ENCODE peak calls at places on chromosomes 7 and 10, in nine cellular contexts. O is fibroblast of lung, W is AG10803, H is epithelial cell of esophagus, V is colonic mucosa, G is GM12865, S is NB4, B is fibroblast of mammary gland, A is OCI-LY7. N is an unnamed sample.

GRCh38 chr7:92834661-92835139 is 1.7 kb downstream of the CDK6 start:
- DNase-seq in O (no peak), W (no peak), H (peak), V (peak), G (peak), S (peak), B (no peak), A (no peak), N (peak)

GRCh38 chr7:151624246-151624928 is 104.7 kb upstream of the RHEB start:
- DNase-seq in O (no peak), W (no peak), H (no peak), V (no peak), G (no peak), S (no peak), B (no peak), A (no peak), N (no peak)

GRCh38 chr7:159107052-159107892 is 37.4 kb downstream of the VIPR2 start:
- DNase-seq in O (no peak), W (no peak), H (no peak), V (no peak), G (no peak), S (no peak), B (no peak), A (no peak), N (no peak)

GRCh38 chr7:40156988-40157387 is 22.2 kb downstream of the SUGCT start:
- DNase-seq in O (no peak), W (no peak), H (no peak), V (peak), G (no peak), S (no peak), B (no peak), A (no peak), N (no peak)

GRCh38 chr10:32153931-32154330 is 97.7 kb upstream of the KIF5B start:
- DNase-seq in O (no peak), W (peak), H (peak), V (no peak), G (no peak), S (no peak), B (peak), A (no peak), N (no peak)

GRCh38 chr10:18233775-18234174 is 93.6 kb downstream of the CACNB2 start:
- DNase-seq in O (no peak), W (no peak), H (peak), V (no peak), G (peak), S (peak), B (no peak), A (no peak), N (no peak)

GRCh38 chr7:44101966-44102845 is 1.9 kb upstream of the AEBP1 start:
- DNase-seq in O (peak), W (peak), H (peak), V (no peak), G (no peak), S (no peak), B (peak), A (no peak), N (no peak)

GRCh38 chr7:79735012-79735411 is 281.5 kb upstream of the MAGI2 start:
- DNase-seq in O (no peak), W (no peak), H (no peak), V (no peak), G (no peak), S (no peak), B (no peak), A (no peak), N (no peak)

GRCh38 chr7:115086146-115086841 is 164.4 kb downstream of the MDFIC start:
- DNase-seq in O (no peak), W (no peak), H (no peak), V (no peak), G (no peak), S (no peak), B (no peak), A (no peak), N (no peak)

GRCh38 chr10:6591668-6592067 is 11.6 kb upstream of the PRKCQ start:
- DNase-seq in O (no peak), W (no peak), H (no peak), V (no peak), G (no peak), S (no peak), B (no peak), A (no peak), N (no peak)

GRCh38 chr10:90857635-90858488 is at the start of gene HTR7:
- DNase-seq in O (peak), W (peak), H (peak), V (peak), G (peak), S (peak), B (peak), A (peak), N (peak)

GRCh38 chr7:113379746-113380145 is 261.4 kb upstream of the SMIM30 start:
- DNase-seq in O (no peak), W (no peak), H (no peak), V (no peak), G (no peak), S (no peak), B (no peak), A (no peak), N (no peak)

GRCh38 chr7:30093351-30094019 is 41.3 kb upstream of the MTURN start:
- DNase-seq in O (peak), W (no peak), H (no peak), V (no peak), G (no peak), S (no peak), B (peak), A (no peak), N (no peak)

GRCh38 chr7:141522657-141523342 is 28.4 kb upstream of the AGK start:
- DNase-seq in O (no peak), W (no peak), H (no peak), V (no peak), G (peak), S (no peak), B (no peak), A (no peak), N (no peak)

GRCh38 chr7:55108401-55108800 is 89.6 kb downstream of the EGFR start:
- DNase-seq in O (no peak), W (peak), H (no peak), V (no peak), G (no peak), S (no peak), B (no peak), A (no peak), N (no peak)

GRCh38 chr10:36349445-36350063 is 707.5 kb upstream of the FZD8 start:
- DNase-seq in O (peak), W (peak), H (peak), V (no peak), G (no peak), S (no peak), B (peak), A (no peak), N (no peak)

GRCh38 chr10:132924046-132924952 is 18.1 kb downstream of the CFAP46 start:
- DNase-seq in O (no peak), W (no peak), H (no peak), V (no peak), G (no peak), S (no peak), B (no peak), A (no peak), N (no peak)

GRCh38 chr7:27249724-27250636 is 7.4 kb downstream of the EVX1 start:
- DNase-seq in O (no peak), W (no peak), H (no peak), V (no peak), G (no peak), S (no peak), B (no peak), A (no peak), N (peak)

GRCh38 chr7:151552352-151553028 is 32.8 kb upstream of the RHEB start:
- DNase-seq in O (no peak), W (no peak), H (peak), V (peak), G (no peak), S (no peak), B (no peak), A (no peak), N (no peak)

GRCh38 chr10:63140077-63140476 is 6.9 kb downstream of the NRBF2 start:
- DNase-seq in O (no peak), W (no peak), H (peak), V (no peak), G (no peak), S (no peak), B (no peak), A (no peak), N (no peak)

GRCh38 chr10:99730026-99730425 is 1.9 kb downstream of the COX15 start:
- DNase-seq in O (peak), W (no peak), H (peak), V (no peak), G (no peak), S (no peak), B (peak), A (no peak), N (no peak)

GRCh38 chr10:99731296-99732032 is 463 bp downstream of the COX15 start:
- DNase-seq in O (no peak), W (no peak), H (no peak), V (no peak), G (no peak), S (peak), B (no peak), A (no peak), N (no peak)

GRCh38 chr10:99732033-99732912 is at the start of the genes COX15 and CUTC:
- DNase-seq in O (peak), W (peak), H (peak), V (peak), G (peak), S (peak), B (peak), A (peak), N (peak)

DNA sequence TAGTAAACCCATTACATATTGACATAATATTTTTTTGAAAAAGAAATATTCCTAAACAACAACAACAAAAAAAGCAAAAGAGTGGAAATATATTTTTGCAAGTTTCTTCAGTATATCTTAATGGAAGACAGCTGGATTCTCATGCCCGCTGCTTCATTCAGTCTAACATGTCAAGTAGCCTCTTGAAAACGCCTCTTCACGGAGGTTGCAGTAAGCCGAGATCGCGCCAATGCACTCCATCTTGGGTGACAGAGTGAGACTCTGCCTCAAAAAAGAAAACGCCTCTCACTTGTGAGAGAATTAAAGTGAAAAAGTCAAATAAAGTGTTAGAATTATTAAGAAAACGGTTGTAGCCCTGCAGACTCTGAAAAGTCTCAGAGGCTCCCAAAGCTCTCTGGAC is 1.3 kb downstream of the CUTC start:
- DNase-seq in O (peak), W (peak), H (peak), V (no peak), G (peak), S (peak), B (peak), A (no peak), N (no peak)
- TF ChIP-seq CTCF in O (no peak), W (no peak), H (no peak), V (no peak), G (no peak), S (no peak), B (no peak), A (no peak), N (no peak)

DNA sequence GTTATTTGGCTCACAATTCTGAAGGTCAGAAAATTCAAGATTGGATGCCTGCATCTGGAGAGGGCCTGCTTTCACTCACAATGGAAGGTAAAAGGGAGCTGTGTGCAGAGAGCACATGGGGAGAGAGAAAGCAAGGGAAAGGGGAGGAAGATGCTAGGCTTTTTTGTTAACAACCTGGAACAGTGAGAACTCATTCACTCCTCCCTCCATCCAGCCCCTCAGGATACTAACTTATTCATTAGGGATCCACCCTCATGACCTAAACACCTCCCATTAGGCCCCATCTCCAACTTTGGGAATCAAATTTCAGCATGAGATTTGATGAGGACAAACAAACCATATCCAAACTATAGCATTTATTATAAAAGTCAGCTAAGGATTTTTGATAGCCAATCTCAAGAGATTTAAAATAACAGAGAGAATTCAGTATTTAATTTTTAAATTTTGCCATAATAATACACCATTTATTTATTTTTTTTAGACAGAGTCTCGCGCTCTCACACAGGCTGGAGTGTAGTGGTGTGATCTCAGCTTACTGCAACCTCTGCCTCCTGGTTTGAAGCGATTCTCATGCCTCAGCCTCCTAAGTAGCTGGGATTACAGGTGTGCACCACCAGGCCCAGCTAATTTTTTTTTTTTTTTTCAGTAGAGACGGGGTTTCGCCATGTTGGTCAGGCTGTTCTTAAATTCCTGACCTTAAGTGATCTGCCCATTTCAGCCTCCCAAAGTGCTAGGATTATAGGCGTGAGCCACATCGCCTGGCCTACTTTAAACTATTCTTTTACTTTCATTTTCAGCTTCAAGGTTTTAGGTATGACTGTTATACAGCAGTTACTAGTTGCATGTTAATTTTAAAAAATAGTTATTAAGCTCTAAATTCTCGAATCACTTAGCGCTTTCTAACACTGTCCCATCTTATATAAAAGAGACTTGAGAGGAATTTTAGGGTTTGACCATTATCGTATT is 20.3 kb upstream of the ETV1 start:
- DNase-seq in O (no peak), W (no peak), H (no peak), V (no peak), G (peak), S (no peak), B (no peak), A (no peak), N (no peak)
- TF ChIP-seq CTCF in O (no peak), W (no peak), H (no peak), V (no peak), G (no peak), S (no peak), B (no peak), A (no peak), N (no peak)

GRCh38 chr7:127254163-127254684 is 1.5 kb upstream of the GRM8 start:
- DNase-seq in O (no peak), W (no peak), H (no peak), V (no peak), G (no peak), S (no peak), B (no peak), A (no peak), N (no peak)
- TF ChIP-seq CTCF in O (no peak), W (no peak), H (no peak), V (peak), G (no peak), S (no peak), B (no peak), A (peak), N (no peak)

DNA sequence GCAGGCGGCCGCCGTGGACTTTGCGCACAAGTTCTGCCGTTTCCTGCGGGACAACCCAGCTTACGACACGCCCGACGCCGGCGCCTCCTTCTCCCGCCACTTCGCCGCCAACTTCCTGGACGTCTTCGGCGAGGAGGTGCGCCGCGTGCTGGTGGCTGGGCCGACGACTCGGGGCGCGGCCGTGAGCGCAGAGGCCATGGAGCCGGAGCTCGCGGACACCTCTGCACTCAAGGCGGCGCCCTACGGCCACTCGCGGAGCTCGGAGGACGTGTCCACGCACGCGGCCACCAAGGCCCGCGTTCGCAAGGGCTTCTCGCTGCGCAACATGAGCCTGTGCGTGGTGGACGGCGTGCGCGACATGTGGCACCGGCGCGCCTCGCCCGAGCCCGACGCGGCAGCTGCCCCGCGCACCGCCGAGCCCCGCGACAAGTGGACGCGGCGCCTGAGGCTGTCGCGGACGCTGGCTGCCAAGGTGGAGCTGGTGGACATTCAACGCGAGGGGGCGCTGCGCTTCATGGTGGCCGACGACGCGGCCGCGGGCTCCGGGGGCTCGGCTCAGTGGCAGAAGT is 14.1 kb downstream of the SH2B2 start:
- DNase-seq in O (no peak), W (no peak), H (no peak), V (no peak), G (peak), S (no peak), B (no peak), A (no peak), N (no peak)
- TF ChIP-seq CTCF in O (peak), W (no peak), H (no peak), V (no peak), G (no peak), S (no peak), B (no peak), A (no peak), N (no peak)

GRCh38 chr7:148944935-148945934 is 61.1 kb upstream of the EZH2 start:
- DNase-seq in O (peak), W (peak), H (peak), V (no peak), G (no peak), S (no peak), B (peak), A (no peak), N (no peak)
- TF ChIP-seq CTCF in O (no peak), W (no peak), H (no peak), V (no peak), G (no peak), S (no peak), B (no peak), A (no peak), N (no peak)

DNA sequence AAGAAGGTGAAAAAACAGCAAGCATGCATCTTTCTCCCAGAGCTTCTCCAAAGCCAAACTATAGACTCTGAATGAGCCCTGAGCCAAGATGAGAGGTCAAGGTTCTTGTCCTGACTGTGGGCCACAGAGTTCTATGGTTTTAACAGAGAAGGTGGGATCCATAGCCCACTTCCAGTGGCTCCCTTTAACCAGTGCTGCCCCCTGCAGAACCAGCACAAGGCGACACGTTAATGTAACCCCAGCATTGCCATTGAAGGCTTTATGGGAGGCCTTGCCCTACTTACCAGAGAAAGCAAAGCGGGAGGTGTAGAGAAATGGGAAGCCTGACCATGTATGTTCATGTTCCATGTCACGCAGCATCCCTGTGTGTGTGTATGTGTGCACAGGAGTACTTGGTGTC is 243.6 kb downstream of the PRPF18 start:
- DNase-seq in O (no peak), W (no peak), H (no peak), V (no peak), G (no peak), S (no peak), B (no peak), A (peak), N (no peak)
- TF ChIP-seq CTCF in O (peak), W (no peak), H (no peak), V (no peak), G (no peak), S (no peak), B (no peak), A (peak), N (peak)

GRCh38 chr7:140078392-140078791 is 15.6 kb upstream of the PARP12 start:
- DNase-seq in O (no peak), W (no peak), H (no peak), V (no peak), G (no peak), S (peak), B (no peak), A (no peak), N (no peak)

GRCh38 chr7:140080919-140081318 is 18.2 kb upstream of the PARP12 start:
- DNase-seq in O (no peak), W (no peak), H (peak), V (no peak), G (no peak), S (no peak), B (no peak), A (no peak), N (no peak)

GRCh38 chr7:140082770-140083169 is 20.0 kb upstream of the PARP12 start:
- DNase-seq in O (no peak), W (no peak), H (no peak), V (no peak), G (no peak), S (peak), B (no peak), A (no peak), N (no peak)

GRCh38 chr7:140081774-140082425 is 19.1 kb upstream of the PARP12 start:
- DNase-seq in O (no peak), W (no peak), H (peak), V (no peak), G (no peak), S (peak), B (no peak), A (no peak), N (no peak)

DNA sequence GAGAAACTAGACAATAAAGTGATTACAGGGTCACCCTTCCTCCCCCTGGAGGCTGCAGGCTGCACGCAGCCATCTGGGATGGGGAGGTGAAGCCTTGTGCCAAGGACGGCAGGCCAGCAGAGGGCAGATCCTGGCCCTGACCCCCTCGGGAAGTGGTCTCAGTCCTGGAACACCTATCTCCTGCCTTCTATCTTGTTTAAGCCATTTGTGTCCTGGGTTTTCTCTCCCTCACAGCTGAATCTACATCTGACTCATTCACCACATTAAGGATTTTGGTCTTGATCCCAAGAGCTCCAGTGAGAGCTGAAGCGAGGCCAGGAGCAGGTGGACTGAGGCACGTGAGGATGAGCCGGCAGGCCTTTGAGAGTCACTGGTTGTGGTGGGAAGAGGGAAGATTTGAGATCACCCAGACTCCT is 16.4 kb upstream of the PARP12 start:
- DNase-seq in O (peak), W (peak), H (peak), V (no peak), G (no peak), S (peak), B (peak), A (peak), N (no peak)
- TF ChIP-seq CTCF in O (peak), W (peak), H (peak), V (no peak), G (no peak), S (peak), B (peak), A (peak), N (no peak)

GRCh38 chr7:772861-773621 is 46.0 kb upstream of the PRKAR1B start:
- DNase-seq in O (no peak), W (no peak), H (no peak), V (no peak), G (no peak), S (no peak), B (no peak), A (no peak), N (no peak)
- TF ChIP-seq CTCF in O (no peak), W (no peak), H (no peak), V (no peak), G (no peak), S (no peak), B (no peak), A (peak), N (no peak)